ENCODE peak calls at places on chromosome 6, in seven cellular contexts. One of them, this sample, is unnamed.

GRCh38 chr6:85344996-85345395 is 104.9 kb upstream of the NT5E start:
- DNase-seq in AG10803: no peak
- DNase-seq in right cardiac atrium: no peak
- DNase-seq in uterus: no peak
- DNase-seq in non-pigmented ciliary epithelial cell: no peak
- DNase-seq in HFFc6: no peak
- DNase-seq in stomach: no peak
- DNase-seq in this sample: peak; percentile 94

GRCh38 chr6:45609141-45609638 is 231.5 kb upstream of the SUPT3H start:
- DNase-seq in AG10803: peak; percentile 99
- DNase-seq in right cardiac atrium: no peak
- DNase-seq in uterus: no peak
- DNase-seq in non-pigmented ciliary epithelial cell: peak; percentile 96
- DNase-seq in HFFc6: peak; percentile 75
- DNase-seq in stomach: no peak
- DNase-seq in this sample: no peak

GRCh38 chr6:1481326-1481725 is 92.0 kb downstream of the FOXF2 start:
- DNase-seq in AG10803: peak; percentile 92
- DNase-seq in right cardiac atrium: no peak
- DNase-seq in uterus: no peak
- DNase-seq in non-pigmented ciliary epithelial cell: peak; percentile 45
- DNase-seq in HFFc6: peak; percentile 96
- DNase-seq in stomach: no peak
- DNase-seq in this sample: peak; percentile 69

GRCh38 chr6:32087574-32088486 is 21.3 kb downstream of the TNXB start:
- DNase-seq in AG10803: peak; percentile 27
- DNase-seq in right cardiac atrium: peak; percentile 95
- DNase-seq in uterus: peak; percentile 95
- DNase-seq in non-pigmented ciliary epithelial cell: no peak
- DNase-seq in HFFc6: peak; percentile 57
- DNase-seq in stomach: peak; percentile 93
- DNase-seq in this sample: peak; percentile 55

GRCh38 chr6:24219670-24220069 is 93.7 kb downstream of the NRSN1 start:
- DNase-seq in AG10803: no peak
- DNase-seq in right cardiac atrium: no peak
- DNase-seq in uterus: no peak
- DNase-seq in non-pigmented ciliary epithelial cell: no peak
- DNase-seq in HFFc6: no peak
- DNase-seq in stomach: no peak
- DNase-seq in this sample: no peak

GRCh38 chr6:146819596-146820320 is 221.0 kb downstream of the ADGB start:
- DNase-seq in AG10803: no peak
- DNase-seq in right cardiac atrium: no peak
- DNase-seq in uterus: no peak
- DNase-seq in non-pigmented ciliary epithelial cell: no peak
- DNase-seq in HFFc6: no peak
- DNase-seq in stomach: no peak
- DNase-seq in this sample: no peak

GRCh38 chr6:37456126-37456525 is 23.1 kb downstream of the CMTR1 start:
- DNase-seq in AG10803: peak; percentile 83
- DNase-seq in right cardiac atrium: no peak
- DNase-seq in uterus: no peak
- DNase-seq in non-pigmented ciliary epithelial cell: no peak
- DNase-seq in HFFc6: peak; percentile 86
- DNase-seq in stomach: no peak
- DNase-seq in this sample: peak; percentile 82

GRCh38 chr6:144064402-144064830 is 31.0 kb downstream of the SF3B5 start:
- DNase-seq in AG10803: no peak
- DNase-seq in right cardiac atrium: peak; percentile 61
- DNase-seq in uterus: no peak
- DNase-seq in non-pigmented ciliary epithelial cell: no peak
- DNase-seq in HFFc6: no peak
- DNase-seq in stomach: peak; percentile 34
- DNase-seq in this sample: no peak

GRCh38 chr6:129029778-129030177 is 146.8 kb downstream of the LAMA2 start:
- DNase-seq in AG10803: no peak
- DNase-seq in right cardiac atrium: no peak
- DNase-seq in uterus: no peak
- DNase-seq in non-pigmented ciliary epithelial cell: no peak
- DNase-seq in HFFc6: peak; percentile 8
- DNase-seq in stomach: no peak
- DNase-seq in this sample: no peak

GRCh38 chr6:105603779-105604592 is 201.1 kb upstream of the PREP start:
- DNase-seq in AG10803: peak; percentile 88
- DNase-seq in right cardiac atrium: peak; percentile 64
- DNase-seq in uterus: peak; percentile 59
- DNase-seq in non-pigmented ciliary epithelial cell: no peak
- DNase-seq in HFFc6: peak; percentile 35
- DNase-seq in stomach: no peak
- DNase-seq in this sample: no peak

GRCh38 chr6:73675466-73676098 is 20.4 kb upstream of the CD109 start:
- DNase-seq in AG10803: peak; percentile 69
- DNase-seq in right cardiac atrium: peak; percentile 70
- DNase-seq in uterus: peak; percentile 83
- DNase-seq in non-pigmented ciliary epithelial cell: no peak
- DNase-seq in HFFc6: peak; percentile 76
- DNase-seq in stomach: peak; percentile 77
- DNase-seq in this sample: peak; percentile 65

GRCh38 chr6:70686548-70687133 is 19.0 kb downstream of the SMAP1 start:
- DNase-seq in AG10803: peak; percentile 49
- DNase-seq in right cardiac atrium: no peak
- DNase-seq in uterus: no peak
- DNase-seq in non-pigmented ciliary epithelial cell: no peak
- DNase-seq in HFFc6: peak; percentile 29
- DNase-seq in stomach: no peak
- DNase-seq in this sample: peak; percentile 50

GRCh38 chr6:111844921-111845320 is 28.3 kb downstream of the FYN start:
- DNase-seq in AG10803: no peak
- DNase-seq in right cardiac atrium: peak; percentile 57
- DNase-seq in uterus: no peak
- DNase-seq in non-pigmented ciliary epithelial cell: no peak
- DNase-seq in HFFc6: no peak
- DNase-seq in stomach: no peak
- DNase-seq in this sample: no peak

GRCh38 chr6:37126961-37127360 is 43.0 kb upstream of the PIM1 start:
- DNase-seq in AG10803: no peak
- DNase-seq in right cardiac atrium: no peak
- DNase-seq in uterus: no peak
- DNase-seq in non-pigmented ciliary epithelial cell: no peak
- DNase-seq in HFFc6: no peak
- DNase-seq in stomach: no peak
- DNase-seq in this sample: peak; percentile 37

GRCh38 chr6:54775586-54775985 is 71.0 kb upstream of the FAM83B start:
- DNase-seq in AG10803: peak; percentile 23
- DNase-seq in right cardiac atrium: no peak
- DNase-seq in uterus: no peak
- DNase-seq in non-pigmented ciliary epithelial cell: no peak
- DNase-seq in HFFc6: no peak
- DNase-seq in stomach: no peak
- DNase-seq in this sample: no peak

GRCh38 chr6:151807513-151808330 is at the start of gene ESR1:
- DNase-seq in AG10803: no peak
- DNase-seq in right cardiac atrium: peak; percentile 69
- DNase-seq in uterus: peak; percentile 83
- DNase-seq in non-pigmented ciliary epithelial cell: no peak
- DNase-seq in HFFc6: no peak
- DNase-seq in stomach: peak; percentile 28
- DNase-seq in this sample: peak; percentile 25

GRCh38 chr6:16759646-16760535 is 1.4 kb downstream of the ATXN1 start:
- DNase-seq in AG10803: peak; percentile 91
- DNase-seq in right cardiac atrium: peak; percentile 97
- DNase-seq in uterus: peak; percentile 94
- DNase-seq in non-pigmented ciliary epithelial cell: no peak
- DNase-seq in HFFc6: peak; percentile 86
- DNase-seq in stomach: peak; percentile 91
- DNase-seq in this sample: peak; percentile 62

GRCh38 chr6:34416877-34417371 is 8.9 kb downstream of the RPS10 start:
- DNase-seq in AG10803: no peak
- DNase-seq in right cardiac atrium: no peak
- DNase-seq in uterus: no peak
- DNase-seq in non-pigmented ciliary epithelial cell: no peak
- DNase-seq in HFFc6: no peak
- DNase-seq in stomach: no peak
- DNase-seq in this sample: no peak

GRCh38 chr6:113560376-113560775 is 296.8 kb upstream of the MARCKS start:
- DNase-seq in AG10803: no peak
- DNase-seq in right cardiac atrium: no peak
- DNase-seq in uterus: no peak
- DNase-seq in non-pigmented ciliary epithelial cell: no peak
- DNase-seq in HFFc6: peak; percentile 37
- DNase-seq in stomach: no peak
- DNase-seq in this sample: no peak

GRCh38 chr6:150069707-150070106 is 786 bp upstream of the ULBP3 start:
- DNase-seq in AG10803: no peak
- DNase-seq in right cardiac atrium: peak; percentile 60
- DNase-seq in uterus: no peak
- DNase-seq in non-pigmented ciliary epithelial cell: no peak
- DNase-seq in HFFc6: no peak
- DNase-seq in stomach: peak; percentile 54
- DNase-seq in this sample: no peak

GRCh38 chr6:37818536-37819176 is 871 bp upstream of the ZFAND3 start:
- DNase-seq in AG10803: peak; percentile 94
- DNase-seq in right cardiac atrium: peak; percentile 99
- DNase-seq in uterus: peak; percentile 98
- DNase-seq in non-pigmented ciliary epithelial cell: peak; percentile 79
- DNase-seq in HFFc6: peak; percentile 89
- DNase-seq in stomach: peak; percentile 98
- DNase-seq in this sample: peak; percentile 83

GRCh38 chr6:109121411-109121810 is 26.1 kb downstream of the CEP57L1 start:
- DNase-seq in AG10803: peak; percentile 24
- DNase-seq in right cardiac atrium: no peak
- DNase-seq in uterus: no peak
- DNase-seq in non-pigmented ciliary epithelial cell: no peak
- DNase-seq in HFFc6: no peak
- DNase-seq in stomach: no peak
- DNase-seq in this sample: no peak

GRCh38 chr6:155778336-155778735 is 322.7 kb upstream of the NOX3 start:
- DNase-seq in AG10803: no peak
- DNase-seq in right cardiac atrium: no peak
- DNase-seq in uterus: no peak
- DNase-seq in non-pigmented ciliary epithelial cell: no peak
- DNase-seq in HFFc6: no peak
- DNase-seq in stomach: no peak
- DNase-seq in this sample: peak; percentile 5

This sample was measured in bronchial epithelial cell.